ENCODE peak calls at places on chromosomes 1 and 21, in eight cellular contexts. One of them, this sample, is unnamed.
A peak's percentile ranks its signal among the peaks of the same experiment; 100 is the strongest.

GRCh38 chr21:37863842-37864241 is 52.4 kb downstream of the KCNJ6 start:
- DNase-seq in naive thymus-derived CD4-positive, alpha-beta T cell: no peak
- DNase-seq in Panc1: no peak
- DNase-seq in breast epithelium: no peak
- DNase-seq in neuronal stem cell: no peak
- DNase-seq in GM23338: no peak
- DNase-seq in fibroblast of lung: peak; percentile 87
- DNase-seq in neural progenitor cell: no peak
- DNase-seq in this sample: no peak

GRCh38 chr1:204589409-204590038 is 73.3 kb downstream of the MDM4 start:
- DNase-seq in naive thymus-derived CD4-positive, alpha-beta T cell: no peak
- DNase-seq in Panc1: no peak
- DNase-seq in breast epithelium: no peak
- DNase-seq in neuronal stem cell: no peak
- DNase-seq in GM23338: no peak
- DNase-seq in fibroblast of lung: no peak
- DNase-seq in neural progenitor cell: no peak
- DNase-seq in this sample: peak; percentile 13

GRCh38 chr1:93653656-93654055 is 28.0 kb downstream of the BCAR3 start:
- DNase-seq in naive thymus-derived CD4-positive, alpha-beta T cell: no peak
- DNase-seq in Panc1: no peak
- DNase-seq in breast epithelium: no peak
- DNase-seq in neuronal stem cell: no peak
- DNase-seq in GM23338: no peak
- DNase-seq in fibroblast of lung: no peak
- DNase-seq in neural progenitor cell: no peak
- DNase-seq in this sample: no peak

GRCh38 chr1:13725714-13726175 is 25.8 kb downstream of the PRDM2 start:
- DNase-seq in naive thymus-derived CD4-positive, alpha-beta T cell: peak; percentile 63
- DNase-seq in Panc1: no peak
- DNase-seq in breast epithelium: peak; percentile 53
- DNase-seq in neuronal stem cell: no peak
- DNase-seq in GM23338: peak; percentile 51
- DNase-seq in fibroblast of lung: no peak
- DNase-seq in neural progenitor cell: peak; percentile 19
- DNase-seq in this sample: no peak

GRCh38 chr21:28632718-28633408 is 359.8 kb downstream of the LTN1 start:
- DNase-seq in naive thymus-derived CD4-positive, alpha-beta T cell: no peak
- DNase-seq in Panc1: no peak
- DNase-seq in breast epithelium: peak; percentile 32
- DNase-seq in neuronal stem cell: peak; percentile 31
- DNase-seq in GM23338: peak; percentile 24
- DNase-seq in fibroblast of lung: peak; percentile 55
- DNase-seq in neural progenitor cell: peak; percentile 50
- DNase-seq in this sample: peak; percentile 28

GRCh38 chr1:226973898-226974543 is 33.9 kb downstream of the COQ8A start:
- DNase-seq in naive thymus-derived CD4-positive, alpha-beta T cell: no peak
- DNase-seq in Panc1: no peak
- DNase-seq in breast epithelium: peak; percentile 27
- DNase-seq in neuronal stem cell: no peak
- DNase-seq in GM23338: no peak
- DNase-seq in fibroblast of lung: peak; percentile 37
- DNase-seq in neural progenitor cell: no peak
- DNase-seq in this sample: peak; percentile 3

GRCh38 chr1:206589206-206589605 is 23.1 kb downstream of the EIF2D start:
- DNase-seq in naive thymus-derived CD4-positive, alpha-beta T cell: no peak
- DNase-seq in Panc1: no peak
- DNase-seq in breast epithelium: no peak
- DNase-seq in neuronal stem cell: no peak
- DNase-seq in GM23338: no peak
- DNase-seq in fibroblast of lung: peak; percentile 98
- DNase-seq in neural progenitor cell: no peak
- DNase-seq in this sample: peak; percentile 85

GRCh38 chr1:21651214-21652042 is 17.7 kb downstream of the RAP1GAP start:
- DNase-seq in naive thymus-derived CD4-positive, alpha-beta T cell: peak; percentile 40
- DNase-seq in Panc1: no peak
- DNase-seq in breast epithelium: no peak
- DNase-seq in neuronal stem cell: peak; percentile 62
- DNase-seq in GM23338: peak; percentile 83
- DNase-seq in fibroblast of lung: no peak
- DNase-seq in neural progenitor cell: peak; percentile 90
- DNase-seq in this sample: no peak

GRCh38 chr1:222054416-222054815 is 312.5 kb upstream of the DUSP10 start:
- DNase-seq in naive thymus-derived CD4-positive, alpha-beta T cell: no peak
- DNase-seq in Panc1: no peak
- DNase-seq in breast epithelium: no peak
- DNase-seq in neuronal stem cell: no peak
- DNase-seq in GM23338: no peak
- DNase-seq in fibroblast of lung: no peak
- DNase-seq in neural progenitor cell: no peak
- DNase-seq in this sample: no peak

GRCh38 chr1:117143172-117143571 is 21.6 kb upstream of the TRIM45 start:
- DNase-seq in naive thymus-derived CD4-positive, alpha-beta T cell: no peak
- DNase-seq in Panc1: no peak
- DNase-seq in breast epithelium: no peak
- DNase-seq in neuronal stem cell: no peak
- DNase-seq in GM23338: no peak
- DNase-seq in fibroblast of lung: no peak
- DNase-seq in neural progenitor cell: no peak
- DNase-seq in this sample: no peak

GRCh38 chr1:40396420-40396819 is 22.9 kb downstream of the SMAP2 start:
- DNase-seq in naive thymus-derived CD4-positive, alpha-beta T cell: no peak
- DNase-seq in Panc1: no peak
- DNase-seq in breast epithelium: no peak
- DNase-seq in neuronal stem cell: no peak
- DNase-seq in GM23338: no peak
- DNase-seq in fibroblast of lung: no peak
- DNase-seq in neural progenitor cell: no peak
- DNase-seq in this sample: no peak

GRCh38 chr1:211713231-211713630 is 37.8 kb upstream of the NEK2 start:
- DNase-seq in naive thymus-derived CD4-positive, alpha-beta T cell: no peak
- DNase-seq in Panc1: no peak
- DNase-seq in breast epithelium: no peak
- DNase-seq in neuronal stem cell: no peak
- DNase-seq in GM23338: no peak
- DNase-seq in fibroblast of lung: no peak
- DNase-seq in neural progenitor cell: no peak
- DNase-seq in this sample: no peak

GRCh38 chr1:37476460-37477197 is 2.2 kb downstream of the ZC3H12A start:
- DNase-seq in naive thymus-derived CD4-positive, alpha-beta T cell: no peak
- DNase-seq in Panc1: no peak
- DNase-seq in breast epithelium: peak; percentile 76
- DNase-seq in neuronal stem cell: no peak
- DNase-seq in GM23338: no peak
- DNase-seq in fibroblast of lung: peak; percentile 90
- DNase-seq in neural progenitor cell: no peak
- DNase-seq in this sample: no peak

GRCh38 chr1:55617416-55617980 is 402.3 kb upstream of the USP24 start:
- DNase-seq in naive thymus-derived CD4-positive, alpha-beta T cell: no peak
- DNase-seq in Panc1: no peak
- DNase-seq in breast epithelium: no peak
- DNase-seq in neuronal stem cell: no peak
- DNase-seq in GM23338: no peak
- DNase-seq in fibroblast of lung: no peak
- DNase-seq in neural progenitor cell: no peak
- DNase-seq in this sample: no peak

GRCh38 chr1:156053770-156054499 is at the start of gene UBQLN4:
- DNase-seq in naive thymus-derived CD4-positive, alpha-beta T cell: peak; percentile 80
- DNase-seq in Panc1: no peak
- DNase-seq in breast epithelium: peak; percentile 63
- DNase-seq in neuronal stem cell: peak; percentile 87
- DNase-seq in GM23338: peak; percentile 93
- DNase-seq in fibroblast of lung: peak; percentile 87
- DNase-seq in neural progenitor cell: peak; percentile 96
- DNase-seq in this sample: no peak

GRCh38 chr1:21904725-21905520 is 32.2 kb downstream of the HSPG2 start:
- DNase-seq in naive thymus-derived CD4-positive, alpha-beta T cell: no peak
- DNase-seq in Panc1: no peak
- DNase-seq in breast epithelium: peak; percentile 93
- DNase-seq in neuronal stem cell: no peak
- DNase-seq in GM23338: no peak
- DNase-seq in fibroblast of lung: peak; percentile 50
- DNase-seq in neural progenitor cell: no peak
- DNase-seq in this sample: no peak

GRCh38 chr1:232274999-232275706 is 354.8 kb downstream of the SIPA1L2 start:
- DNase-seq in naive thymus-derived CD4-positive, alpha-beta T cell: no peak
- DNase-seq in Panc1: no peak
- DNase-seq in breast epithelium: no peak
- DNase-seq in neuronal stem cell: no peak
- DNase-seq in GM23338: no peak
- DNase-seq in fibroblast of lung: no peak
- DNase-seq in neural progenitor cell: no peak
- DNase-seq in this sample: no peak

GRCh38 chr1:5297199-5297877 is 642.9 kb downstream of the AJAP1 start:
- DNase-seq in naive thymus-derived CD4-positive, alpha-beta T cell: no peak
- DNase-seq in Panc1: no peak
- DNase-seq in breast epithelium: no peak
- DNase-seq in neuronal stem cell: no peak
- DNase-seq in GM23338: no peak
- DNase-seq in fibroblast of lung: no peak
- DNase-seq in neural progenitor cell: no peak
- DNase-seq in this sample: no peak

GRCh38 chr1:41806472-41807155 is 112.1 kb downstream of the HIVEP3 start:
- DNase-seq in naive thymus-derived CD4-positive, alpha-beta T cell: peak; percentile 18
- DNase-seq in Panc1: no peak
- DNase-seq in breast epithelium: no peak
- DNase-seq in neuronal stem cell: no peak
- DNase-seq in GM23338: no peak
- DNase-seq in fibroblast of lung: no peak
- DNase-seq in neural progenitor cell: no peak
- DNase-seq in this sample: no peak

GRCh38 chr1:54381524-54381923 is 24.7 kb downstream of the SSBP3 start:
- DNase-seq in naive thymus-derived CD4-positive, alpha-beta T cell: no peak
- DNase-seq in Panc1: no peak
- DNase-seq in breast epithelium: no peak
- DNase-seq in neuronal stem cell: no peak
- DNase-seq in GM23338: no peak
- DNase-seq in fibroblast of lung: no peak
- DNase-seq in neural progenitor cell: no peak
- DNase-seq in this sample: no peak

GRCh38 chr1:54378157-54378883 is 27.9 kb downstream of the SSBP3 start:
- DNase-seq in naive thymus-derived CD4-positive, alpha-beta T cell: no peak
- DNase-seq in Panc1: no peak
- DNase-seq in breast epithelium: no peak
- DNase-seq in neuronal stem cell: peak; percentile 83
- DNase-seq in GM23338: peak; percentile 90
- DNase-seq in fibroblast of lung: no peak
- DNase-seq in neural progenitor cell: peak; percentile 95
- DNase-seq in this sample: no peak

GRCh38 chr1:54378884-54379445 is 27.2 kb downstream of the SSBP3 start:
- DNase-seq in naive thymus-derived CD4-positive, alpha-beta T cell: no peak
- DNase-seq in Panc1: no peak
- DNase-seq in breast epithelium: no peak
- DNase-seq in neuronal stem cell: no peak
- DNase-seq in GM23338: peak; percentile 37
- DNase-seq in fibroblast of lung: no peak
- DNase-seq in neural progenitor cell: no peak
- DNase-seq in this sample: no peak

GRCh38 chr1:54380285-54380882 is 25.8 kb downstream of the SSBP3 start:
- DNase-seq in naive thymus-derived CD4-positive, alpha-beta T cell: no peak
- DNase-seq in Panc1: no peak
- DNase-seq in breast epithelium: no peak
- DNase-seq in neuronal stem cell: no peak
- DNase-seq in GM23338: no peak
- DNase-seq in fibroblast of lung: no peak
- DNase-seq in neural progenitor cell: no peak
- DNase-seq in this sample: no peak

GRCh38 chr1:54379481-54380284 is 26.5 kb downstream of the SSBP3 start:
- DNase-seq in naive thymus-derived CD4-positive, alpha-beta T cell: no peak
- DNase-seq in Panc1: no peak
- DNase-seq in breast epithelium: no peak
- DNase-seq in neuronal stem cell: no peak
- DNase-seq in GM23338: peak; percentile 40
- DNase-seq in fibroblast of lung: peak; percentile 46
- DNase-seq in neural progenitor cell: peak; percentile 46
- DNase-seq in this sample: no peak
- H3K4me3 ChIP-seq in naive thymus-derived CD4-positive, alpha-beta T cell: no peak overlapping the region
- H3K4me3 ChIP-seq in Panc1: no peak overlapping the region
- H3K4me3 ChIP-seq in breast epithelium: peak overlapping the region; percentile 36
- H3K4me3 ChIP-seq in neuronal stem cell: no peak overlapping the region
- H3K4me3 ChIP-seq in GM23338: no peak overlapping the region
- H3K4me3 ChIP-seq in fibroblast of lung: no peak overlapping the region
- H3K4me3 ChIP-seq in neural progenitor cell: no peak overlapping the region
- H3K4me3 ChIP-seq in this sample: no peak overlapping the region

GRCh38 chr1:177048314-177049069 is 116.0 kb downstream of the ASTN1 start:
- DNase-seq in naive thymus-derived CD4-positive, alpha-beta T cell: no peak
- DNase-seq in Panc1: no peak
- DNase-seq in breast epithelium: peak; percentile 25
- DNase-seq in neuronal stem cell: no peak
- DNase-seq in GM23338: no peak
- DNase-seq in fibroblast of lung: no peak
- DNase-seq in neural progenitor cell: no peak
- DNase-seq in this sample: no peak

GRCh38 chr1:177045156-177045555 is 119.4 kb downstream of the ASTN1 start:
- DNase-seq in naive thymus-derived CD4-positive, alpha-beta T cell: no peak
- DNase-seq in Panc1: no peak
- DNase-seq in breast epithelium: no peak
- DNase-seq in neuronal stem cell: peak; percentile 23
- DNase-seq in GM23338: no peak
- DNase-seq in fibroblast of lung: no peak
- DNase-seq in neural progenitor cell: peak; percentile 57
- DNase-seq in this sample: no peak

DNA sequence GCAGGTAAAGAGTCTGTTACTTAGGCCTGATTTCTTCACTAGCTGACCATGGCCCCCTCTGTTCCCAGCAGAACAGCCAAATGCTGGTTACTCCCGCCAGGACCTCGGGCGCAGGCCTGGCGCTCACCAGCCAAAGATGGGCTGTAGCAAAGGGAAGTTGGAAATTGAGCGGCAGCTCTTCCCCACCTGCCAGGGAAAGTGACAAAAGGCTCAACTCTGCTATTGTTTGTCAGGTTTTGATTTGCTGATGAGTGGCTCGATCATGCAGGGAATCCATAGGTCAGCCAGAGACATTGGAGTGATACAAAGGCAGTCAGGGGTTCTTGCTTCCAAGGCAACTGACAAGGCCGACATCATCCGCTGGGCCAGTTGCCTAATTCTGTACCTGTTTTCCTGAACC is 120.1 kb downstream of the ASTN1 start:
- DNase-seq in naive thymus-derived CD4-positive, alpha-beta T cell: no peak
- DNase-seq in Panc1: no peak
- DNase-seq in breast epithelium: no peak
- DNase-seq in neuronal stem cell: no peak
- DNase-seq in GM23338: peak; percentile 83
- DNase-seq in fibroblast of lung: no peak
- DNase-seq in neural progenitor cell: peak; percentile 46
- DNase-seq in this sample: no peak
- H3K27me3 ChIP-seq in naive thymus-derived CD4-positive, alpha-beta T cell: no peaks in the 10 kb centered on the region
- H3K27me3 ChIP-seq in Panc1: no peaks in the 10 kb centered on the region
- H3K27me3 ChIP-seq in breast epithelium: no peaks in the 10 kb centered on the region
- H3K27me3 ChIP-seq in neuronal stem cell: no peaks in the 10 kb centered on the region
- H3K27me3 ChIP-seq in GM23338: no peaks in the 10 kb centered on the region
- H3K27me3 ChIP-seq in fibroblast of lung: no peaks in the 10 kb centered on the region
- H3K27me3 ChIP-seq in neural progenitor cell: peaks cover 4% of the 10 kb centered on the region
- H3K27me3 ChIP-seq in this sample: no peaks in the 10 kb centered on the region

GRCh38 chr1:162840256-162840839 is 20.6 kb downstream of the CCDC190 start:
- DNase-seq in naive thymus-derived CD4-positive, alpha-beta T cell: no peak
- DNase-seq in Panc1: no peak
- DNase-seq in breast epithelium: no peak
- DNase-seq in neuronal stem cell: no peak
- DNase-seq in GM23338: peak; percentile 46
- DNase-seq in fibroblast of lung: no peak
- DNase-seq in neural progenitor cell: no peak
- DNase-seq in this sample: no peak
- H3K4me3 ChIP-seq in naive thymus-derived CD4-positive, alpha-beta T cell: no peak overlapping the region
- H3K4me3 ChIP-seq in Panc1: no peak overlapping the region
- H3K4me3 ChIP-seq in breast epithelium: no peak overlapping the region
- H3K4me3 ChIP-seq in neuronal stem cell: no peak overlapping the region
- H3K4me3 ChIP-seq in GM23338: no peak overlapping the region
- H3K4me3 ChIP-seq in fibroblast of lung: no peak overlapping the region
- H3K4me3 ChIP-seq in neural progenitor cell: no peak overlapping the region
- H3K4me3 ChIP-seq in this sample: no peak overlapping the region

GRCh38 chr1:18288609-18289219 is 181.1 kb downstream of the IGSF21 start:
- DNase-seq in naive thymus-derived CD4-positive, alpha-beta T cell: no peak
- DNase-seq in Panc1: no peak
- DNase-seq in breast epithelium: no peak
- DNase-seq in neuronal stem cell: no peak
- DNase-seq in GM23338: no peak
- DNase-seq in fibroblast of lung: no peak
- DNase-seq in neural progenitor cell: no peak
- DNase-seq in this sample: no peak
- H3K27me3 ChIP-seq in naive thymus-derived CD4-positive, alpha-beta T cell: no peaks in the 10 kb centered on the region
- H3K27me3 ChIP-seq in Panc1: peaks cover 14% of the 10 kb centered on the region
- H3K27me3 ChIP-seq in breast epithelium: peaks cover 41% of the 10 kb centered on the region
- H3K27me3 ChIP-seq in neuronal stem cell: peaks cover 35% of the 10 kb centered on the region
- H3K27me3 ChIP-seq in GM23338: no peaks in the 10 kb centered on the region
- H3K27me3 ChIP-seq in fibroblast of lung: no peaks in the 10 kb centered on the region
- H3K27me3 ChIP-seq in neural progenitor cell: no peaks in the 10 kb centered on the region
- H3K27me3 ChIP-seq in this sample: no peaks in the 10 kb centered on the region

This sample was measured in BJ.